ENCODE peak calls at places on chromosome 14, in eight cellular contexts. P, I, R, F, T, V, L and A are unnamed samples.

GRCh38 chr14:61537567-61538463 is 157.5 kb upstream of the HIF1A start:
- DNase-seq in R (peak), T (no peak), P (peak), I (peak), V (no peak), L (no peak), F (peak), A (peak)

GRCh38 chr14:34403646-34404045 is 58.4 kb downstream of the SPTSSA start:
- DNase-seq in L (no peak), F (no peak), V (no peak), I (no peak), R (peak), T (no peak), P (no peak), A (no peak)

GRCh38 chr14:81132492-81132891 is 88.3 kb downstream of the GTF2A1 start:
- DNase-seq in L (no peak), F (no peak), P (peak), T (no peak), I (peak), V (peak), R (no peak), A (no peak)

GRCh38 chr14:95297832-95298231 is 21.9 kb downstream of the CLMN start:
- DNase-seq in I (no peak), P (no peak), T (no peak), L (no peak), R (no peak), V (no peak), F (no peak), A (no peak)

GRCh38 chr14:76958975-76959710 is 69.4 kb downstream of the IRF2BPL start:
- DNase-seq in I (no peak), V (no peak), P (no peak), T (no peak), L (no peak), R (no peak), F (no peak), A (peak)

GRCh38 chr14:74879427-74880180 is 2.1 kb upstream of the DLST start:
- DNase-seq in V (no peak), P (no peak), R (no peak), T (no peak), L (no peak), I (no peak), F (no peak), A (no peak)

GRCh38 chr14:96681826-96682225 is 115.4 kb upstream of the VRK1 start:
- DNase-seq in L (no peak), T (no peak), F (peak), V (no peak), P (no peak), I (no peak), R (peak), A (peak)

GRCh38 chr14:35229495-35230089 is 62.6 kb upstream of the PSMA6 start:
- DNase-seq in I (peak), F (no peak), V (peak), R (no peak), P (peak), L (no peak), T (no peak), A (peak)

GRCh38 chr14:71089974-71090373 is 182.7 kb downstream of the PCNX1 start:
- DNase-seq in P (no peak), L (no peak), R (peak), F (no peak), I (no peak), V (no peak), T (no peak), A (no peak)

GRCh38 chr14:100407376-100408102 is 84.4 kb downstream of the SLC25A47 start:
- DNase-seq in R (no peak), F (no peak), V (no peak), T (no peak), I (no peak), P (no peak), L (no peak), A (no peak)

GRCh38 chr14:57502581-57503254 is 9.1 kb upstream of the CCDC198 start:
- DNase-seq in L (peak), I (no peak), T (no peak), P (no peak), R (peak), V (peak), F (no peak), A (no peak)

GRCh38 chr14:66645716-66646115 is 137.8 kb downstream of the GPHN start:
- DNase-seq in P (no peak), L (no peak), V (no peak), F (no peak), I (no peak), T (no peak), R (no peak), A (peak)

GRCh38 chr14:62711351-62712023 is 333.8 kb downstream of the KCNH5 start:
- DNase-seq in I (peak), T (no peak), R (no peak), V (no peak), F (no peak), P (peak), L (no peak), A (no peak)

GRCh38 chr14:25406818-25407217 is 356.9 kb upstream of the STXBP6 start:
- DNase-seq in I (peak), T (no peak), R (peak), L (no peak), F (no peak), P (peak), V (peak), A (peak)

GRCh38 chr14:100193417-100194357 is 34.2 kb upstream of the DEGS2 start:
- DNase-seq in R (no peak), T (peak), I (peak), F (no peak), V (no peak), L (no peak), P (peak), A (peak)

GRCh38 chr14:33682746-33683145 is 268.1 kb downstream of the EGLN3 start:
- DNase-seq in P (no peak), I (no peak), L (no peak), V (no peak), F (peak), T (no peak), R (peak), A (no peak)

GRCh38 chr14:99716850-99717681 is 33.0 kb downstream of the CYP46A1 start:
- DNase-seq in L (no peak), I (no peak), T (no peak), P (no peak), F (no peak), R (no peak), V (no peak), A (no peak)

GRCh38 chr14:51006781-51007211 is 62.5 kb upstream of the PYGL start:
- DNase-seq in I (peak), R (no peak), T (peak), L (no peak), F (peak), V (peak), P (no peak), A (peak)

GRCh38 chr14:75489480-75489837 is 32.8 kb upstream of the BATF start:
- DNase-seq in P (peak), L (no peak), R (no peak), V (no peak), I (no peak), T (no peak), F (no peak), A (no peak)

GRCh38 chr14:29749327-29749726 is 178.3 kb downstream of the PRKD1 start:
- DNase-seq in V (no peak), F (peak), I (no peak), T (no peak), R (peak), L (no peak), P (no peak), A (peak)

GRCh38 chr14:89481167-89481566 is 64.1 kb upstream of the FOXN3 start:
- DNase-seq in V (no peak), R (no peak), P (no peak), T (no peak), F (no peak), I (no peak), L (no peak), A (no peak)

GRCh38 chr14:77133718-77134338 is 7.8 kb downstream of the ZDHHC22 start:
- DNase-seq in V (no peak), T (no peak), R (peak), P (no peak), I (no peak), L (no peak), F (peak), A (peak)

GRCh38 chr14:101588286-101588975 is 27.1 kb downstream of the DIO3 start:
- DNase-seq in T (no peak), R (no peak), I (no peak), P (no peak), F (no peak), V (no peak), L (peak), A (no peak)

GRCh38 chr14:54815016-54815415 is 87.6 kb downstream of the GCH1 start:
- DNase-seq in F (no peak), V (no peak), P (no peak), R (no peak), I (no peak), T (no peak), L (no peak), A (peak)

GRCh38 chr14:105340821-105341408 is 26.4 kb downstream of the PACS2 start:
- DNase-seq in V (no peak), F (no peak), T (no peak), P (no peak), I (no peak), L (no peak), R (no peak), A (no peak)

GRCh38 chr14:98906123-98906995 is 365.6 kb downstream of the BCL11B start:
- DNase-seq in I (no peak), L (no peak), V (no peak), R (no peak), P (peak), F (no peak), T (no peak), A (peak)

GRCh38 chr14:90714811-90715210 is 101.4 kb downstream of the TTC7B start:
- DNase-seq in L (no peak), P (no peak), F (peak), I (no peak), R (peak), T (no peak), V (no peak), A (no peak)

GRCh38 chr14:63981569-63981968 is 128.8 kb downstream of the SYNE2 start:
- DNase-seq in V (no peak), F (no peak), I (no peak), L (no peak), P (no peak), R (no peak), T (no peak), A (no peak)

GRCh38 chr14:100535287-100536131 is 51.7 kb downstream of the BEGAIN start:
- DNase-seq in F (no peak), L (no peak), R (no peak), T (no peak), V (no peak), I (no peak), P (no peak), A (no peak)

GRCh38 chr14:73253323-73253610 is 16.0 kb downstream of the PAPLN start:
- DNase-seq in T (no peak), I (no peak), R (no peak), F (no peak), P (no peak), L (no peak), V (no peak), A (no peak)

GRCh38 chr14:56172571-56172971 is 54.4 kb downstream of the PELI2 start:
- DNase-seq in I (no peak), V (no peak), F (peak), T (no peak), P (no peak), R (peak), L (no peak), A (peak)